ENCODE peak calls at places on chromosomes 11 and 22, in nine cellular contexts. Q is body of pancreas, I is IMR-90, U is psoas muscle, W is A549, D is HCT116, B is mucosa of descending colon, A is bronchial epithelial cell, P is fibroblast of pulmonary artery. J is an unnamed sample.
A peak's percentile ranks its signal among the peaks of the same experiment; 100 is the strongest.

GRCh38 chr11:134124660-134125451 is 56.0 kb downstream of the JAM3 start:
- DNase-seq in I (peak; percentile 66), P (peak; percentile 66), W (no peak), D (no peak), A (no peak), B (peak; percentile 52), U (peak; percentile 51), Q (peak; percentile 28), J (no peak)

GRCh38 chr11:46249103-46249942 is 28.1 kb upstream of the CREB3L1 start:
- DNase-seq in D (no peak), W (no peak), P (peak; percentile 50), U (no peak), A (no peak), Q (no peak), I (peak; percentile 67), B (no peak), J (peak; percentile 63)

GRCh38 chr22:27991586-27992293 is 72.7 kb upstream of the PITPNB start:
- DNase-seq in A (no peak), W (no peak), D (no peak), I (no peak), B (no peak), P (no peak), U (no peak), Q (no peak), J (no peak)

GRCh38 chr22:30556388-30556787 is 9.8 kb upstream of the SEC14L6 start:
- DNase-seq in D (no peak), W (no peak), A (no peak), I (no peak), B (no peak), Q (no peak), U (no peak), P (no peak), J (no peak)

GRCh38 chr22:41481925-41482318 is 13.0 kb downstream of the ACO2 start:
- DNase-seq in P (no peak), U (no peak), W (no peak), I (no peak), D (no peak), A (no peak), B (no peak), Q (no peak), J (no peak)

GRCh38 chr22:39519681-39520053 is 695 bp upstream of the ATF4 start:
- DNase-seq in A (no peak), I (no peak), Q (peak; percentile 67), B (no peak), U (peak; percentile 64), P (no peak), D (no peak), W (peak; percentile 49), J (no peak)

GRCh38 chr11:12028303-12028702 is 19.9 kb upstream of the DKK3 start:
- DNase-seq in D (no peak), W (no peak), I (no peak), Q (no peak), P (no peak), U (no peak), B (no peak), A (no peak), J (no peak)

GRCh38 chr22:49930128-49930527 is 11.7 kb downstream of the CRELD2 start:
- DNase-seq in W (no peak), I (no peak), B (peak; percentile 79), U (no peak), Q (peak; percentile 39), P (no peak), D (no peak), A (no peak), J (no peak)

GRCh38 chr11:128767518-128767917 is 73.6 kb downstream of the FLI1 start:
- DNase-seq in U (no peak), Q (no peak), I (peak; percentile 60), A (no peak), B (no peak), D (no peak), P (no peak), W (no peak), J (no peak)

GRCh38 chr11:131674051-131674755 is 303.8 kb downstream of the NTM start:
- DNase-seq in P (peak; percentile 78), I (peak; percentile 86), Q (peak; percentile 71), A (peak; percentile 66), U (peak; percentile 59), D (peak; percentile 3), B (no peak), W (peak; percentile 31), J (peak; percentile 67)

GRCh38 chr11:47394322-47395224 is 13.8 kb upstream of the SLC39A13 start:
- DNase-seq in B (peak; percentile 86), W (no peak), A (no peak), D (no peak), U (peak; percentile 53), P (peak; percentile 73), Q (no peak), I (peak; percentile 20), J (no peak)

GRCh38 chr11:35061516-35062440 is 77.2 kb upstream of the CD44 start:
- DNase-seq in B (no peak), U (no peak), Q (no peak), P (no peak), A (peak; percentile 32), D (no peak), W (no peak), I (no peak), J (no peak)

GRCh38 chr11:13928566-13929251 is 33.8 kb upstream of the SPON1 start:
- DNase-seq in W (no peak), B (no peak), D (no peak), P (peak; percentile 89), A (peak; percentile 84), Q (no peak), U (no peak), I (peak; percentile 28), J (no peak)
- H3K4me3 ChIP-seq in W (no peak overlapping the region), B (no peak overlapping the region), D (no peak overlapping the region), P (no peak overlapping the region), A (no peak overlapping the region), Q (no peak overlapping the region), U (no peak overlapping the region), I (no peak overlapping the region), J (no peak overlapping the region)

GRCh38 chr11:86551693-86552092 is 120.7 kb downstream of the ME3 start:
- DNase-seq in W (no peak), A (no peak), P (no peak), I (no peak), Q (no peak), D (no peak), B (no peak), U (no peak), J (no peak)
- H3K4me3 ChIP-seq in W (no peak overlapping the region), A (no peak overlapping the region), P (no peak overlapping the region), I (no peak overlapping the region), Q (no peak overlapping the region), D (no peak overlapping the region), B (no peak overlapping the region), U (no peak overlapping the region), J (no peak overlapping the region)

GRCh38 chr11:59102259-59102765 is 4.7 kb upstream of the FAM111B start:
- DNase-seq in P (peak; percentile 41), U (peak; percentile 33), Q (peak; percentile 56), D (no peak), B (peak; percentile 79), I (peak; percentile 13), W (peak; percentile 57), A (peak; percentile 31), J (no peak)

GRCh38 chr11:59097113-59097708 is 9.8 kb upstream of the FAM111B start:
- DNase-seq in U (peak; percentile 46), B (no peak), W (no peak), P (peak; percentile 72), D (peak; percentile 48), A (peak; percentile 47), Q (peak; percentile 72), I (peak; percentile 62), J (peak; percentile 16)
- H3K4me3 ChIP-seq in U (no peak overlapping the region), B (no peak overlapping the region), W (no peak overlapping the region), P (no peak overlapping the region), D (no peak overlapping the region), A (no peak overlapping the region), Q (no peak overlapping the region), I (no peak overlapping the region), J (no peak overlapping the region)

DNA sequence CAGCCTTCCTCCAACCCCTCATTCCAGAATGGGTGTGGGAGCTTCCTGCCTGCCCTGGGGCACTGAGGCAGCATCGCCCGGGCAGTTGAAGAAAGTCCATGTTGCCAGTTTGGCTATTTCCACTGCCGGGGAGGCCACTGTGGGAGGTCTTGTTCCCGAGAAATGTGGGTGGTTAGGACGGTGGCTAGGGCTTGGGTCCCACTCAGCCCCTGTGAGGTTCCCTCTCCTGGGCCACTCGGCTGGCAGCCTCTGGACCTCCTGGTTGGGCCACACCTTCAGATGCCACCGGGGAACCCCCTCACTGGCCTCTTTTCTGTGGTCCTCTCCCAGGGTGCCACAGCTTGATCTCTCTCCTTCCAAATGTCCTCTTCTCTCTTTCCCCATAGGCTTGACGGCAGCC is 5.1 kb upstream of the PPP6R3 start:
- DNase-seq in U (no peak), P (no peak), W (no peak), A (no peak), B (no peak), I (no peak), Q (no peak), D (no peak), J (no peak)
- H3K4me3 ChIP-seq in U (no peak overlapping the region), P (no peak overlapping the region), W (no peak overlapping the region), A (no peak overlapping the region), B (no peak overlapping the region), I (no peak overlapping the region), Q (no peak overlapping the region), D (no peak overlapping the region), J (no peak overlapping the region)

GRCh38 chr22:45978275-45978713 is 1.3 kb upstream of the WNT7B start:
- DNase-seq in D (no peak), P (no peak), A (no peak), U (no peak), W (no peak), B (no peak), Q (no peak), I (no peak), J (no peak)
- H3K4me3 ChIP-seq in D (no peak overlapping the region), P (no peak overlapping the region), A (no peak overlapping the region), U (peak overlapping the region; percentile 71), W (peak overlapping the region; percentile 68), B (no peak overlapping the region), Q (no peak overlapping the region), I (no peak overlapping the region), J (peak overlapping the region; percentile 59)

J was measured in skeletal muscle cell.